ENCODE peak calls at places on chromosomes 3 and 15, in four cellular contexts. Q, O, D and E are unnamed samples.

GRCh38 chr15:60905587-60905986 is 323.5 kb downstream of the RORA start:
- DNase-seq in Q (no peak), O (no peak), D (no peak), E (peak)

GRCh38 chr3:16846373-16847078 is 38.2 kb upstream of the PLCL2 start:
- DNase-seq in D (no peak), O (no peak), Q (no peak), E (no peak)

GRCh38 chr15:66134284-66134683 is 119.3 kb downstream of the MEGF11 start:
- DNase-seq in Q (no peak), D (no peak), O (no peak), E (no peak)

GRCh38 chr3:75329713-75330112 is 334.4 kb upstream of the FRG2C start:
- DNase-seq in Q (no peak), D (no peak), O (no peak), E (no peak)

GRCh38 chr15:58043192-58043903 is 22.2 kb downstream of the ALDH1A2 start:
- DNase-seq in Q (peak), O (peak), D (no peak), E (peak)

GRCh38 chr3:184058029-184058428 is 5.2 kb downstream of the HTR3C start:
- DNase-seq in O (no peak), D (no peak), Q (no peak), E (no peak)

GRCh38 chr3:94158461-94158860 is 95.6 kb downstream of the NSUN3 start:
- DNase-seq in O (no peak), Q (no peak), D (no peak), E (no peak)

GRCh38 chr3:60250810-60251209 is 1000.4 kb downstream of the FHIT start:
- DNase-seq in D (no peak), Q (no peak), O (no peak), E (no peak)

GRCh38 chr15:40049076-40049475 is 10.1 kb upstream of the SRP14 start:
- DNase-seq in D (no peak), O (no peak), Q (no peak), E (no peak)

GRCh38 chr15:58479941-58480340 is 48.1 kb downstream of the LIPC start:
- DNase-seq in Q (no peak), O (no peak), D (no peak), E (no peak)

GRCh38 chr3:106086636-106087035 is 217.8 kb upstream of the CBLB start:
- DNase-seq in D (no peak), Q (no peak), O (peak), E (no peak)

GRCh38 chr3:35829499-35829898 is 190.2 kb downstream of the ARPP21 start:
- DNase-seq in Q (peak), D (no peak), O (no peak), E (no peak)

GRCh38 chr3:99780749-99781148 is 36.9 kb upstream of the CMSS1 start:
- DNase-seq in Q (no peak), D (no peak), O (no peak), E (no peak)

GRCh38 chr3:99777210-99777549 is 40.5 kb upstream of the CMSS1 start:
- DNase-seq in O (no peak), D (no peak), Q (no peak), E (no peak)

GRCh38 chr3:99783009-99783573 is 34.6 kb upstream of the CMSS1 start:
- DNase-seq in O (no peak), D (no peak), Q (no peak), E (no peak)

GRCh38 chr3:99777708-99778107 is 40.0 kb upstream of the CMSS1 start:
- DNase-seq in O (no peak), Q (no peak), D (no peak), E (no peak)

DNA sequence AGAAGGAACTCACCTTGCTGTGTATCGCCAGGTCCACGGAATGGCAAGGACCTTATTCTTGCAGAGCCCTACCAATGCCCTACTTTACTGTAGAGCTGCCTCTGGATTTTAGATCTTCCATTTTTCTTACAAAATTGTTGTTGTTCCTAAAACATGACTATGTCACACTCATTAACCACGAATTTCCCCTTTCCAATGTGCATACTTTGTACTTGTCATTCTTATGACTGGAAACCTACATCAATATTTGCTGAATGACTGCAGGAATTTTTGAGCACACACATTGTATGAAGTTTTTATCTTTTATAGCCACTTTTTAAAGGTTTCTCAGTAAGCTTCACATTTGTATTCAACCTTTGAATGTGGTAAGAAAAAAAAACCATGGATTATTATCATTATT is 35.9 kb upstream of the CMSS1 start:
- DNase-seq in O (no peak), Q (no peak), D (no peak), E (no peak)
- TF ChIP-seq SP1 in O (no peak), Q (no peak), D (no peak), E (no peak)

DNA sequence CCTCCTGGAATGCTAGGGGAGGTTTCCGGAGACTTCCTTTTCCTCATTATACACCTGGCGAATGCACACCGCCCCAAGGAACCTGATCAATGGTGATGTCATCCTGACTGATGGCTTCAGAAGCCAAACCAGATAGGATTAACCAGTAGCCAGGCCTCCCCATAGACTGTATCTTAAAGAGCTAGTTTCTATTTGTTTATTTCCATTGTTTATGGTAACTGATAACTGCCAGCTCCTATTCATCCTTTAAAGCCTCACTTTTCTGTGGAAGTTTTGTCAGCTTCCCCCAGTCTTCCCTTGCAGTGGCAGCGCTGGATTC is at the start of gene MKRN2OS:
- DNase-seq in O (no peak), Q (no peak), D (no peak), E (peak)
- TF ChIP-seq CREM in O (no peak), Q (no peak), D (no peak), E (no peak)

DNA sequence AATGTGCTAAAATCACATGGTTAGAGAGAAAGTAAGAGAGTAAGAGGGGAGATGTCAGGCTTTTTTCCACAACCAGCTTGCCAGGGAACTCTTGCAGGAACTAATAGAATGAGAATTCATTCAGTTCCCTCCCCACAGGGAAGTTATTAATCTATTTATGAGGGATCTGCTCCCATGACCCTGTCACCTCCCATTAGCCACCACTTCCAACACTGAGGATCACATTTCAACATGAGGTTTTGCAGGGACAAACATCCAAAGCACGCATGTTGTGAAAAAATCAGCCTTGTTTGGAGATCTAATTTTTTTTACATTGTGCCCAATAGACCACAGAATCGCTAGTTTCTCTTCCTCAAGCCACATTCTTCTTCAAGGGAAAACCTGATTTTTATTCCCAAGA is 904.0 kb downstream of the TBL1XR1 start:
- DNase-seq in D (no peak), Q (no peak), O (no peak), E (no peak)
- TF ChIP-seq SP1 in D (no peak), Q (no peak), O (no peak), E (no peak)

GRCh38 chr3:169546368-169546767 is 117.1 kb downstream of the MECOM start:
- DNase-seq in Q (no peak), D (no peak), O (no peak), E (no peak)
- TF ChIP-seq CREM in Q (no peak), D (no peak), O (no peak), E (no peak)

DNA sequence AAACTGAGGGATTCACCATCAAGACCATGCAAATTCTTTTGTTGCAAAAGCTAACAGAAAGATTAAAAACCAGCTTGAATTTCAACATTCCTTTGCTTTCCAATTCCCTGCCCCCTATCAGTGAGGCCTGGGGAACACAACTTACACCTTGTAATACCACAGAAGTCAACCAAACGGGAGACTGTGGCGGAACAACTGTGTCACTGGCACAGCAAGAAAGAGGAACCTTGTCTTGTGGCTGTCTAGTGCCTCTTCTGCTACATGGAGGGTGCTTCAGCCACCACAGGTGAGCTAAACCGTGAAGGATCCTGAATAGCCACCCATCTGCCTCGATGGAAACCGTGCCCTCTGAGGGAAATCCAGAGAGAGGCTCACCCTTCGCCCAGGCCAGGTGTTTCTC is 11.4 kb downstream of the CCDC12 start:
- DNase-seq in Q (no peak), D (no peak), O (no peak), E (no peak)
- TF ChIP-seq SP1 in Q (no peak), D (no peak), O (no peak), E (no peak)

GRCh38 chr15:80695911-80696651 is 971 bp downstream of the ABHD17C start:
- DNase-seq in Q (peak), O (no peak), D (no peak), E (peak)
- TF ChIP-seq CREM in Q (no peak), O (no peak), D (no peak), E (no peak)

DNA sequence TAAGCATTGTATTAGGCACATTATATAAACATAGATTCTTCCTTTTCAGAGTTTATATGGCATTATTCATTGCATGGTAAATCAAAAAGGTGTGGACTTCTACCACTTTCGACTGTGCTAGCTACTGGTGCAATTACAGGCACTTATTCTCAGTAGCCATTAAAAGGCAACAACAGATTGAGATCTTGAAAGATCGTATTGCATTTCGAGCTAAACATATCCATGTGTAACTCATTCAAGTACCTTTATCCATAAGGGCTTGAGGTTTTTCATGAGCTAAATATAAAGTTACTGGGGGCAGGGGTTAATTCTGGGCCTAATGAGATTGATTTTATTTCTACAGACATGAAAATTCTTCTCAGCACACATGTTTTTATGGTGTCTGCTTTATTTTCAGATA is 246.9 kb downstream of the NR1D2 start:
- DNase-seq in O (no peak), Q (no peak), D (no peak), E (no peak)
- TF ChIP-seq SP1 in O (no peak), Q (no peak), D (no peak), E (no peak)

GRCh38 chr3:133863865-133864264 is 31.8 kb downstream of the RAB6B start:
- DNase-seq in O (no peak), Q (no peak), D (no peak), E (no peak)
- TF ChIP-seq CREM in O (no peak), Q (no peak), D (no peak), E (no peak)

GRCh38 chr3:32283304-32283703 is 44.8 kb downstream of the CMTM8 start:
- DNase-seq in Q (no peak), O (no peak), D (no peak), E (no peak)
- TF ChIP-seq SP1 in Q (no peak), O (no peak), D (no peak), E (no peak)

GRCh38 chr3:128469128-128469527 is 2.4 kb upstream of the DNAJB8 start:
- DNase-seq in D (no peak), Q (no peak), O (no peak), E (no peak)

GRCh38 chr3:128468285-128468790 is 1.6 kb upstream of the DNAJB8 start:
- DNase-seq in Q (no peak), D (no peak), O (no peak), E (no peak)

GRCh38 chr3:128471720-128472119 is 5.0 kb upstream of the DNAJB8 start:
- DNase-seq in D (no peak), O (no peak), Q (no peak), E (no peak)

GRCh38 chr3:128470134-128470915 is 3.6 kb upstream of the DNAJB8 start:
- DNase-seq in Q (no peak), D (no peak), O (peak), E (no peak)

GRCh38 chr3:128469584-128469983 is 2.9 kb upstream of the DNAJB8 start:
- DNase-seq in D (no peak), O (no peak), Q (no peak), E (no peak)
- TF ChIP-seq CREM in D (no peak), O (no peak), Q (no peak), E (no peak)